ENCODE peak calls at places on chromosomes 3 and 15, in six cellular contexts. W, E, U, O, Y and F are unnamed samples.

GRCh38 chr3:46488735-46489361 is 8.9 kb upstream of the RTP3 start:
- DNase-seq in O (peak; percentile 87), W (peak; percentile 37), Y (peak; percentile 95), U (peak; percentile 63), E (peak; percentile 82), F (peak; percentile 93)

GRCh38 chr15:77532846-77533245 is 99.9 kb downstream of the LINGO1 start:
- DNase-seq in O (no peak), W (no peak), Y (no peak), U (no peak), E (no peak), F (no peak)

GRCh38 chr15:31792611-31793199 is 237.6 kb upstream of the CHRNA7 start:
- DNase-seq in O (no peak), E (no peak), W (no peak), U (no peak), Y (no peak), F (no peak)

GRCh38 chr3:157174265-157174615 is 14.3 kb upstream of the CCNL1 start:
- DNase-seq in O (no peak), E (peak; percentile 32), W (no peak), U (no peak), Y (no peak), F (peak; percentile 61)

GRCh38 chr15:100596792-100597191 is 5.2 kb downstream of the LINS1 start:
- DNase-seq in W (peak; percentile 2), Y (no peak), E (peak; percentile 28), O (no peak), U (no peak), F (no peak)

GRCh38 chr3:47413751-47414150 is 32.9 kb downstream of the PTPN23 start:
- DNase-seq in Y (no peak), O (no peak), W (no peak), E (no peak), U (no peak), F (peak; percentile 56)

GRCh38 chr3:157436583-157437300 is at the start of gene PTX3:
- DNase-seq in W (no peak), E (peak; percentile 23), U (peak; percentile 6), O (peak; percentile 94), Y (peak; percentile 33), F (peak; percentile 18)

GRCh38 chr3:3341496-3341895 is 162.0 kb upstream of the CRBN start:
- DNase-seq in O (no peak), U (no peak), E (no peak), Y (no peak), W (no peak), F (no peak)

GRCh38 chr3:114640126-114640525 is 346.3 kb downstream of the TIGIT start:
- DNase-seq in W (no peak), E (no peak), O (no peak), Y (no peak), U (no peak), F (no peak)

GRCh38 chr3:134326760-134327593 is 47.3 kb downstream of the AMOTL2 start:
- DNase-seq in U (no peak), Y (peak; percentile 67), E (peak; percentile 75), W (no peak), O (peak; percentile 97), F (peak; percentile 41)

GRCh38 chr3:142993958-142994442 is 7.4 kb upstream of the U2SURP start:
- DNase-seq in O (peak; percentile 72), W (peak; percentile 21), U (no peak), E (peak; percentile 43), Y (peak; percentile 70), F (peak; percentile 80)

GRCh38 chr3:127003175-127003555 is 20.2 kb downstream of the PLXNA1 start:
- DNase-seq in W (no peak), Y (no peak), E (no peak), O (no peak), U (no peak), F (no peak)

GRCh38 chr3:48271763-48272498 is 31.0 kb downstream of the ZNF589 start:
- DNase-seq in U (no peak), O (no peak), E (no peak), W (no peak), Y (no peak), F (no peak)

GRCh38 chr3:98560911-98561310 is 29.1 kb downstream of the GPR15 start:
- DNase-seq in Y (no peak), U (no peak), W (no peak), O (no peak), E (no peak), F (no peak)

GRCh38 chr15:44550256-44550655 is 13.3 kb downstream of the EIF3J start:
- DNase-seq in O (peak; percentile 55), W (no peak), U (no peak), Y (no peak), E (no peak), F (no peak)

GRCh38 chr15:94666553-94666952 is 435.2 kb downstream of the MCTP2 start:
- DNase-seq in W (no peak), E (no peak), Y (no peak), O (no peak), U (no peak), F (no peak)
- TF ChIP-seq CTCF in W (peak; percentile 8), E (no peak), Y (no peak), O (no peak), U (no peak), F (no peak)

GRCh38 chr15:92904832-92905640 is 4.9 kb downstream of the CHD2 start:
- DNase-seq in W (no peak), U (no peak), O (no peak), E (no peak), Y (no peak), F (no peak)

GRCh38 chr15:92907229-92907628 is 7.1 kb downstream of the CHD2 start:
- DNase-seq in Y (no peak), E (no peak), W (no peak), O (no peak), U (no peak), F (no peak)

GRCh38 chr15:92907880-92908279 is 7.8 kb downstream of the CHD2 start:
- DNase-seq in W (peak; percentile 45), O (peak; percentile 90), U (no peak), E (peak; percentile 46), Y (no peak), F (peak; percentile 70)

GRCh38 chr15:92906563-92907081 is 6.5 kb downstream of the CHD2 start:
- DNase-seq in E (no peak), W (no peak), O (peak; percentile 74), U (no peak), Y (no peak), F (no peak)

GRCh38 chr15:92906038-92906437 is 5.9 kb downstream of the CHD2 start:
- DNase-seq in W (no peak), O (no peak), U (no peak), E (no peak), Y (no peak), F (no peak)
- H3K4me3 ChIP-seq in W (peak overlapping the region; percentile 81), O (no peak overlapping the region), U (peak overlapping the region; percentile 87), E (no peak overlapping the region), Y (peak overlapping the region; percentile 52), F (no peak overlapping the region)

GRCh38 chr3:37937156-37937555 is 53.4 kb upstream of the VILL start:
- DNase-seq in E (no peak), W (no peak), U (no peak), Y (no peak), O (no peak), F (no peak)
- H3K4me1 ChIP-seq in E (peaks cover 4% of the 10 kb centered on the region), W (peaks cover 72% of the 10 kb centered on the region), U (peaks cover 20% of the 10 kb centered on the region), Y (peaks cover 31% of the 10 kb centered on the region), O (peaks cover 16% of the 10 kb centered on the region), F (peaks cover 34% of the 10 kb centered on the region)

GRCh38 chr15:29448320-29448719 is 178.7 kb upstream of the NSMCE3 start:
- DNase-seq in W (no peak), U (no peak), Y (no peak), O (no peak), E (no peak), F (no peak)

GRCh38 chr15:29454506-29454905 is 184.9 kb upstream of the NSMCE3 start:
- DNase-seq in Y (no peak), E (no peak), O (no peak), U (no peak), W (no peak), F (no peak)

GRCh38 chr15:29452881-29453731 is 183.5 kb upstream of the NSMCE3 start:
- DNase-seq in W (no peak), E (no peak), O (no peak), U (no peak), Y (peak; percentile 3), F (no peak)

GRCh38 chr15:29449136-29449535 is 179.5 kb upstream of the NSMCE3 start:
- DNase-seq in E (no peak), O (no peak), Y (peak; percentile 63), U (no peak), W (no peak), F (no peak)

DNA sequence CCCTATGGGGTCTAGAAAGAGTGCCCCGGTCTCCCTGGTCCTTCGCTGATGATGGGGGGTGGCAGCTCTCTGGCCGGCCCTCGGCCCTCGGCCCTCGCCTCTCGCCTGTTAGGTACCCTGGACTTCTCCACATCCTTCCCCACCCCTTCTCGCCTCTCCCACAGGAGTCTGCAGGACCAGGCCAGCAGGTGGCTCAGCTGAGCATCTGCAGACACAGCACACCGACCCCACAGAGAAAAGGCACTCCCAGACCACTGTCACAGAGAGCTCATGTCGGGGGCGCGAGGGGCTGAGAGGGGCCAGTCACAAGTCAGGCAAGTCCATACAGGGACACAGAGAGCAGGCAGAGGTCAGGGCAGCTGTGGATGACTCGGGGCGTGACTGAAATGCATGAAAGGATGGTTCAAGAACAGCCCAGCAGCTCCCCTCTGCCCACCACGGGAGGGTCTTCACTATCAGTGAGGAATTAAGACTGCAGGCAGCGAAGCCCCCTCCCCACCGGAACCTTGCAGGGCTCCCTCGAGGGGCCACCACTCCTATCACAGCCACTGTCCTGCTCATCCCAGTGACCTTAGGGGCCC is 181.7 kb upstream of the NSMCE3 start:
- DNase-seq in W (no peak), E (no peak), O (no peak), Y (peak; percentile 33), U (no peak), F (peak; percentile 31)
- TF ChIP-seq CTCF in W (no peak), E (no peak), O (no peak), Y (no peak), U (no peak), F (no peak)

DNA sequence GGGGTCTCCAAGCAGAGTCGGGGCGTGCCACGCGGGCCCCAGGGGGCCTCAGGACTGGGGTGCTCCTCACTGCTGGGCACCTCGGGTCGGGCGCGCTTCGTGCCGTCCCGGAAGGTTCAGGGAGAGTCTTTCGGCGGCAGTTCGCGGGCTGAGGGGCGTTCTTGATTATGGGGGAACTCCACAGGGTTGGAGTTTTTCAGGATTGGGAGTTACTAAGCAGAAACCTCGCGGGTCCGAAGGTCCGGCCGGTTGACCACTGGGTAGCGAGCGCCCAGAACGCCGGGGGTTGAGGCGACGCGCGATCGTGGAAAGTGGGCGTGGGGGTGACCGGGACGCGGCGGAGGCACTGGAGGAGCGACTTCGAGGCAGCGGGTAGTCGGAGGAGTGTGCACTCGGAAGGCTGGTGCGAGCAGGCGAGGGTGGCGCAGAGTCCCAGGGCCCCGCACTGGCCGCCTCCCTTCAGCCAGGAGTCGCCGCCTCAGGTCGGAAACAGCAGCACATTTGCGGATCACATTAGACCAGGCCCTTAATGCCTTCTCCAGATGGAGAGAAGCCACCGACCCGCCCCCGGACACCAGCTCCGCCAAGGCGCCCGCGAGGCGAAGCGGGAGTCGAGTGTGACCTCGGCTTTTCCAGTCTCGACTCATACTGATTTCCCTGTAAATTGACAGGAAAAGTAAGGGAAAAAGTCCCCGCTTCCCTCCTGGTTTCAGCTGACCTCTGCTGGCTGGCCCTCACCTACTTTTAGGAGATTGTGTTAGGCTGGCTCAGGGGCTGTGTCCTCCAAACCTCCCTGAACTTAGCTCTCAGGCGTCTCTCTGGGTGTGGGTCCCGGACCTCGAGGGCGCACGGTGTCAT is 685 bp downstream of the ADAMTSL3 start:
- DNase-seq in Y (peak; percentile 12), O (no peak), W (no peak), E (peak; percentile 64), U (no peak), F (peak; percentile 34)
- H3K4me3 ChIP-seq in Y (peak overlapping the region; percentile 41), O (no peak overlapping the region), W (peak overlapping the region; percentile 96), E (peak overlapping the region; percentile 17), U (peak overlapping the region; percentile 33), F (peak overlapping the region; percentile 71)